ENCODE peak calls at places on chromosomes 11 and 22, in five cellular contexts. W is cardiac fibroblast, Z is pulmonary artery endothelial cell, Q is lower leg skin, I is OCI-LY7. V is an unnamed sample.
A peak's percentile ranks its signal among the peaks of the same experiment; 100 is the strongest.

GRCh38 chr22:19921544-19922081 is 20.0 kb upstream of the COMT start:
- DNase-seq in Q (no peak), I (no peak), Z (no peak), W (no peak), V (no peak)

GRCh38 chr11:34953955-34954354 is 37.5 kb downstream of the PDHX start:
- DNase-seq in I (no peak), Q (no peak), Z (no peak), W (no peak), V (no peak)

GRCh38 chr11:31817621-31818493 is 6.7 kb upstream of the PAX6 start:
- DNase-seq in Z (no peak), W (no peak), Q (peak; percentile 76), I (no peak), V (no peak)

GRCh38 chr22:46415816-46416536 is 80.5 kb downstream of the TRMU start:
- DNase-seq in W (no peak), Z (no peak), Q (no peak), I (no peak), V (no peak)

GRCh38 chr22:48444320-48445112 is 1383.2 kb downstream of the BRD1 start:
- DNase-seq in I (peak; percentile 92), W (no peak), Q (no peak), Z (no peak), V (no peak)

GRCh38 chr11:12165237-12165875 is 55.0 kb downstream of the MICAL2 start:
- DNase-seq in Z (no peak), W (no peak), I (no peak), Q (peak; percentile 26), V (no peak)

GRCh38 chr22:35111244-35111643 is 45.3 kb downstream of the ISX start:
- DNase-seq in I (no peak), Q (peak; percentile 59), W (no peak), Z (no peak), V (no peak)

GRCh38 chr22:24968066-24968561 is 15.6 kb downstream of the KIAA1671 start:
- DNase-seq in Q (no peak), Z (no peak), I (no peak), W (no peak), V (no peak)

GRCh38 chr11:134667505-134667904 is 255.5 kb upstream of the B3GAT1 start:
- DNase-seq in I (no peak), Q (peak; percentile 12), W (no peak), Z (no peak), V (peak; percentile 4)

GRCh38 chr11:68542617-68543016 is 82.1 kb downstream of the PPP6R3 start:
- DNase-seq in I (no peak), Z (no peak), Q (no peak), W (peak; percentile 74), V (no peak)

GRCh38 chr22:34294986-34295385 is 374.7 kb upstream of the LARGE1 start:
- DNase-seq in Q (no peak), I (no peak), W (no peak), Z (no peak), V (no peak)

GRCh38 chr11:7534030-7534378 is 20.2 kb downstream of the PPFIBP2 start:
- DNase-seq in I (no peak), Q (no peak), Z (no peak), W (no peak), V (no peak)

GRCh38 chr11:60935676-60936442 is 11.6 kb downstream of the TMEM132A start:
- DNase-seq in Z (no peak), Q (peak; percentile 81), I (no peak), W (no peak), V (no peak)

GRCh38 chr11:15757299-15757698 is 599.0 kb downstream of the SOX6 start:
- DNase-seq in I (no peak), Z (no peak), Q (no peak), W (no peak), V (no peak)

GRCh38 chr11:125588505-125588904 is 4.1 kb upstream of the STT3A start:
- DNase-seq in I (no peak), Z (no peak), W (no peak), Q (no peak), V (no peak)

GRCh38 chr11:9150944-9151343 is 59.5 kb upstream of the SCUBE2 start:
- DNase-seq in Q (no peak), I (no peak), W (peak; percentile 58), Z (no peak), V (no peak)

GRCh38 chr22:28773461-28773867 is 969 bp downstream of the CCDC117 start:
- DNase-seq in W (peak; percentile 28), Z (no peak), I (no peak), Q (no peak), V (no peak)

GRCh38 chr11:63813035-63813562 is at the start of gene SPINDOC:
- DNase-seq in Q (peak; percentile 93), I (peak; percentile 84), Z (no peak), W (peak; percentile 70), V (peak; percentile 80)

GRCh38 chr11:96105197-96105895 is 181.4 kb upstream of the MTMR2 start:
- DNase-seq in W (peak; percentile 52), Z (no peak), I (no peak), Q (no peak), V (no peak)

GRCh38 chr11:10550988-10551657 is 10.1 kb upstream of the RNF141 start:
- DNase-seq in I (no peak), Q (no peak), Z (no peak), W (no peak), V (no peak)

GRCh38 chr11:279966-280761 is 2.0 kb downstream of the NLRP6 start:
- DNase-seq in I (no peak), Z (no peak), W (peak; percentile 40), Q (peak; percentile 84), V (no peak)

GRCh38 chr22:50708996-50709395 is 29.0 kb upstream of the ACR start:
- DNase-seq in Z (no peak), I (no peak), W (no peak), Q (no peak), V (no peak)

GRCh38 chr22:45804986-45805325 is 133.3 kb downstream of the ATXN10 start:
- DNase-seq in W (peak; percentile 94), Q (no peak), Z (peak; percentile 5), I (no peak), V (no peak)

GRCh38 chr22:38490915-38491314 is 15.2 kb downstream of the DDX17 start:
- DNase-seq in I (no peak), Z (no peak), Q (no peak), W (peak; percentile 62), V (peak; percentile 77)

GRCh38 chr22:44381761-44382454 is 69.2 kb upstream of the SHISAL1 start:
- DNase-seq in I (no peak), Z (no peak), Q (no peak), W (no peak), V (no peak)

V was measured in stomach.